ENCODE peak calls at places on chromosome 10, in four cellular contexts. Q, M, A and Z are unnamed samples.

GRCh38 chr10:96290368-96291133 is 13.7 kb upstream of the DNTT start:
- DNase-seq in Q (no peak), M (no peak), A (no peak), Z (no peak)

GRCh38 chr10:43398939-43399871 is 9.8 kb downstream of the HNRNPF start:
- DNase-seq in A (no peak), M (no peak), Q (no peak), Z (no peak)

GRCh38 chr10:119483839-119484238 is 58.7 kb downstream of the RGS10 start:
- DNase-seq in M (no peak), Q (no peak), A (no peak), Z (no peak)

GRCh38 chr10:6694447-6695155 is 114.5 kb upstream of the PRKCQ start:
- DNase-seq in Q (no peak), A (no peak), M (no peak), Z (no peak)

GRCh38 chr10:4820804-4821401 is 5.1 kb upstream of the AKR1E2 start:
- DNase-seq in Q (no peak), M (no peak), A (peak; percentile 63), Z (no peak)

GRCh38 chr10:44383749-44384600 is 922 bp downstream of the CXCL12 start:
- DNase-seq in Q (no peak), A (no peak), M (peak; percentile 32), Z (peak; percentile 39)

GRCh38 chr10:86960003-86960862 is 1.8 kb downstream of the SNCG start:
- DNase-seq in M (peak; percentile 64), Q (peak; percentile 78), A (no peak), Z (peak; percentile 56)

GRCh38 chr10:48696535-48696873 is 11.8 kb downstream of the WDFY4 start:
- DNase-seq in A (no peak), Q (no peak), M (no peak), Z (no peak)

GRCh38 chr10:5658871-5659618 is 7.3 kb downstream of the ASB13 start:
- DNase-seq in A (no peak), Q (no peak), M (no peak), Z (no peak)

GRCh38 chr10:103967433-103968142 is 648 bp downstream of the SLK start:
- DNase-seq in M (peak; percentile 10), A (peak; percentile 32), Q (peak; percentile 45), Z (no peak)

GRCh38 chr10:4688168-4688567 is 137.8 kb upstream of the AKR1E2 start:
- DNase-seq in A (no peak), M (no peak), Q (no peak), Z (no peak)

GRCh38 chr10:114839901-114840300 is 18.3 kb downstream of the FHIP2A start:
- DNase-seq in A (no peak), M (no peak), Q (peak; percentile 86), Z (no peak)

GRCh38 chr10:89378006-89378627 is at the start of gene IFIT1B:
- DNase-seq in M (no peak), Q (no peak), A (no peak), Z (no peak)